ENCODE peak calls at places on chromosomes 11 and 22, in seven cellular contexts. N is H9, C is endothelial cell, D is BJ, Y is osteocyte, P is esophagus squamous epithelium, I is mammary epithelial cell. Q is an unnamed sample.

GRCh38 chr11:45405916-45406670 is 120.0 kb upstream of the SYT13 start:
- DNase-seq in C (no peak), Y (no peak), P (no peak), D (no peak), I (no peak), N (no peak), Q (no peak)

GRCh38 chr11:121365304-121365703 is 72.7 kb downstream of the SC5D start:
- DNase-seq in N (no peak), C (no peak), P (no peak), D (no peak), I (no peak), Y (no peak), Q (no peak)

GRCh38 chr11:132519226-132519860 is 1013.0 kb downstream of the OPCML start:
- DNase-seq in N (no peak), I (no peak), P (no peak), D (no peak), Y (no peak), C (no peak), Q (no peak)

GRCh38 chr11:74819400-74819799 is 70.8 kb downstream of the RNF169 start:
- DNase-seq in P (no peak), C (no peak), Y (no peak), N (no peak), I (no peak), D (no peak), Q (no peak)

GRCh38 chr22:48096846-48097665 is 1334.6 kb downstream of the TBC1D22A start:
- DNase-seq in C (no peak), N (peak), P (no peak), Y (no peak), D (no peak), I (no peak), Q (no peak)

GRCh38 chr11:109734602-109735001 is 312.6 kb downstream of the C11orf87 start:
- DNase-seq in Y (no peak), I (no peak), P (no peak), C (no peak), N (no peak), D (no peak), Q (no peak)

GRCh38 chr11:60763692-60764369 is 7.2 kb downstream of the MS4A15 start:
- DNase-seq in Y (no peak), C (no peak), D (no peak), I (no peak), N (no peak), P (no peak), Q (peak)

GRCh38 chr11:124517314-124517713 is 26.1 kb downstream of the OR8B12 start:
- DNase-seq in P (no peak), I (no peak), Y (no peak), D (no peak), C (no peak), N (no peak), Q (no peak)

GRCh38 chr22:37259540-37260029 is 15.5 kb upstream of the RAC2 start:
- DNase-seq in N (peak), Y (no peak), D (no peak), P (no peak), C (peak), I (peak), Q (no peak)

GRCh38 chr11:92834296-92835020 is 135.0 kb upstream of the MTNR1B start:
- DNase-seq in D (no peak), N (no peak), Y (no peak), P (no peak), C (no peak), I (peak), Q (no peak)

GRCh38 chr11:68340784-68341556 is 28.6 kb downstream of the LRP5 start:
- DNase-seq in C (no peak), Y (no peak), I (no peak), N (no peak), D (no peak), P (no peak), Q (no peak)

GRCh38 chr11:62337682-62338181 is 484 bp downstream of the ASRGL1 start:
- DNase-seq in C (peak), P (no peak), I (peak), D (no peak), Y (no peak), N (peak), Q (no peak)

GRCh38 chr11:71396548-71397123 is 51.6 kb downstream of the DHCR7 start:
- DNase-seq in P (no peak), Y (no peak), C (no peak), I (no peak), D (no peak), N (no peak), Q (no peak)

GRCh38 chr22:47718337-47718736 is 955.9 kb downstream of the TBC1D22A start:
- DNase-seq in N (no peak), D (no peak), C (no peak), Y (no peak), I (no peak), P (no peak), Q (no peak)

GRCh38 chr11:31555938-31556337 is 46.4 kb downstream of the ELP4 start:
- DNase-seq in N (no peak), P (no peak), C (no peak), D (no peak), Y (no peak), I (no peak), Q (no peak)

GRCh38 chr22:46614070-46614931 is 5.9 kb upstream of the GRAMD4 start:
- DNase-seq in D (no peak), P (no peak), Y (no peak), I (no peak), C (no peak), N (no peak), Q (peak)

GRCh38 chr11:47980907-47981621 is 705 bp downstream of the PTPRJ start:
- DNase-seq in D (no peak), C (peak), I (peak), N (peak), P (no peak), Y (peak), Q (peak)

GRCh38 chr22:43945632-43946390 is 9.4 kb upstream of the SAMM50 start:
- DNase-seq in C (peak), I (peak), D (no peak), Y (no peak), N (peak), P (no peak), Q (peak)

GRCh38 chr11:13207665-13208594 is 69.7 kb upstream of the BMAL1 start:
- DNase-seq in I (peak), P (no peak), Y (no peak), D (peak), C (no peak), N (peak), Q (no peak)

GRCh38 chr11:111765320-111765983 is 737 bp downstream of the PPP2R1B start:
- DNase-seq in I (peak), C (no peak), N (no peak), P (no peak), D (no peak), Y (peak), Q (peak)

GRCh38 chr11:111762526-111762925 is 3.7 kb downstream of the PPP2R1B start:
- DNase-seq in D (no peak), I (no peak), P (no peak), N (no peak), C (no peak), Y (no peak), Q (no peak)

GRCh38 chr11:111761056-111761455 is 5.1 kb downstream of the PPP2R1B start:
- DNase-seq in P (no peak), Y (no peak), N (no peak), C (no peak), D (no peak), I (no peak), Q (no peak)

GRCh38 chr11:111764621-111765020 is 1.6 kb downstream of the PPP2R1B start:
- DNase-seq in D (no peak), I (peak), N (no peak), P (no peak), C (no peak), Y (no peak), Q (no peak)

DNA sequence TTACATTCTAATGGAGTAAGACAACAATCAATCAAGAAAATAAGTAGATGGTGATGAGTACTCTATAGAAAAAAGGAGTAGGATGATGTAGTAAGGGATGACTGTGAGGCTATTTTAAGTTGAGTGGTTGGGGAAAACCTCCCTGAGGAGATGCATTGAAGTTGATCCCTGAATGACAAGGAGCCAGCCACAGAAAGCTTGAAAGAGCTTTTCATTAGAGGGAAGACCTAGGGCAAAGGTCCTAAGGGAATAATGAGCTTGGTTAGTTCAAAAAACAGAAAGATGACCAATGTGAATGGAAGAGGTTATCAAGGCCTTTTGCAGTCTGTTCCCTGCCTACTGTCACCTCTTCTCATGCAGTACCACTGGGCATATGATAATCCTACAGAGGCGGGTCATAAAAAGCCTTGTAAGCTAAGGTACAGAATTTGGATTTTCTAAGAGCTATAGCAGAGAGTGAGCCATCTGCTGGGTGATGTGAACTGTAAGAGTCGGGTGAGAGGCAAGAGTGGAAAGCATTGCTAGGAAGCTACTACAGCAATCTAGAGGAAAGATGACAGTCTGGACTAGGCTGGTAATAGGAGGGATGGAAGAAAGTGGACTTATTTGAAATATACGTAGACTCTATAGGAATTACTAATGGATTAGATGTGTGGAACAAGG is 3.1 kb downstream of the PPP2R1B start:
- DNase-seq in C (no peak), N (no peak), I (no peak), D (no peak), Y (no peak), P (no peak), Q (no peak)
- TF ChIP-seq CTCF in C (no peak), N (no peak), I (no peak), D (peak), Y (peak), P (no peak), Q (no peak)

DNA sequence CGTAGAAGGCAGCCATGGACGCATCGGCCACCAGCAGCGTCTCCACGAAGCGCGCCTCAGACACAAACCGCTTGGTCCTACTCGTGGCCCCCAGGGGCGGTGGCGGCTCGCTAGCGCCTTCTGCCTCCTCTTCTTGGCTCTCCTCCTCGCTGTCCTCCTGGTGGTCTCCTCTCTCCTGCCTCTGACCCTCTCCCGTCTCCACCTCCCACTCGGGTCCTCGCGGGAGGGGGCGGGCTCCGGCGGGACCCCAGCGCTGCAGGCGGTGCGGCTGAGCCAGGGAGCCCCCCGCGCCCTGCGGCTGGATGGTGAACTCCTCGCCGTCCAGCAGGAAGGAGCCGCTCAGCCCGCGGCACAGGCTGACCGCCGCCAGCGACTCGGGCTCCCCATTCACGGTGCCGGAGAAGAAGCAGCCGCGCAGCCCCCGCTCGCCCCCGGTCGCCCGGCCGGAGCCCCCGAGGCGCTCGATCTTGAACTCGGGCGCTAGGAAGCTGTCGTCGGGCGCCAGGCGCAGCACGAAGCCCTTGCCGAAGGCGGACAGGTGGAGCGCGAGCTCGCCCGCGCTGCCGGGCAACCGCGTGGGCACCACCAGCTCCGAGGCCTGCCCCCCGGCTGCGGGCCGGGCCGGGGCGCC is 713 bp downstream of the ADAMTS8 start:
- DNase-seq in C (peak), I (no peak), D (no peak), Y (no peak), P (no peak), N (peak), Q (no peak)
- TF ChIP-seq CTCF in C (no peak), I (no peak), D (peak), Y (peak), P (no peak), N (peak), Q (no peak)

DNA sequence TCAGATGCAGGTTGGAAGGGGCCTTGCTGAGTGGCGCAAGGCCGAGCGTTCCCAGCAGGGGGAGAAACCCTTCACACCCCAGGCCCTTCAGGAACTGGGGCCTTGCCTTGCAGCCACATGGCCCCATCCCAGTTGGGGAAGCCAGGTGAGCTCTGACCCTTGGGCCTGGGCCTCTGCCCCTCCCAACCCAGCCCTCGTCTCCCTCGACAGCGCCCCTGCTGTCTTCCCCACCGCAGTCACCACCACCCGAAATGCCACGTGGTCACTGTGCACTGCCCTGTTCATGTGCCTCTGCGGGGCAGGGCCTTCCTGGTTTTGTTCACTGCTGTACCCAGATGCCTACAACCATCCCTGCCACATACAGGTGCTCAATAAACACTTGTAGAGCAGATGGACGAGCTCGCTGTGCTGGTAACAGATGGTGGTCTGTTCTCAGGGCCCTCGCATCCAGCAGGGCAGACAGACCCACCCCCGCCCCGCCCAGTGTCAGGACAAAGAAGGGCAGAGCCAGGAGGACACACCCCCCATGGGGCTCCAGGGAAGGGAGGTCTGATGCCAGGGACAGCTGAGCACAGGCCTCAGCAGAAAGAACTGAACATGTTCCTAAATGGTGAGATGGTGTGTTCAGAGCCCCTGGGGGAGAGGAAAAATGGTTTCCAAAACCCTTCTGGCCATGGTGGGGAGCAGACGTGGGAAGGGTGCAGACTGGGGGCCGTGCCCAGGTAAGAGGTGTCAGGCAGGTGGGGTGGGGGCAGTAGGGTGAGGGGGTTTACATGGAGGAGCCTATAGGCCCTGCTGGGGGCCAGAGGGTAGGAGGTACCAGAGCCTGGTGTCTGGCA is 3.7 kb downstream of the POLR2L start:
- DNase-seq in C (peak), D (no peak), P (no peak), I (peak), Y (no peak), N (peak), Q (no peak)
- TF ChIP-seq CTCF in C (peak), D (peak), P (no peak), I (no peak), Y (no peak), N (peak), Q (no peak)

DNA sequence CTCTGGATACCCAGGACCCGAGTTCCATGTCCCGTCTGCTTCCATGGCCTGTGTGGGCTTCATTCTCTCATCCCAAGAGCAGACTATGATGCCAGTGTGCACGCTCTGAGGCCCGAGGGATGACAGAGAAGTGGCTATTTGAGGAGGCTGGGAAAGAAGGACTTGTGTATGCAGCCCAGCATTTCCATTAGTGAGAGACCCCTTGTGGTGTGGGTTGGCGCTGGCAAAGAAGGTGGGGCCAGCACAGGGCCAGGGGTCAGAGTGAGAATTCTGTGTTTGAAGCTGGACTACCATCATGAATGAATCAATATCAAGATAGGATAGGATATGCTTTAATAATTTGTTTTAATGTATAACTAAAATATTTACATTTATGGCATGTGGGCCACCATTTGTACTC is 200.8 kb downstream of the HIPK3 start:
- DNase-seq in I (no peak), P (no peak), C (no peak), Y (no peak), N (no peak), D (no peak), Q (no peak)
- TF ChIP-seq CTCF in I (no peak), P (no peak), C (no peak), Y (no peak), N (peak), D (no peak), Q (no peak)

GRCh38 chr22:50107529-50107928 is 17.7 kb downstream of the MOV10L1 start:
- DNase-seq in N (no peak), C (no peak), D (no peak), P (no peak), Y (no peak), I (no peak), Q (no peak)

GRCh38 chr22:50105529-50106100 is 15.8 kb downstream of the MOV10L1 start:
- DNase-seq in P (no peak), D (no peak), Y (no peak), N (no peak), I (peak), C (no peak), Q (peak)

GRCh38 chr22:50101870-50102565 is 12.2 kb downstream of the MOV10L1 start:
- DNase-seq in N (no peak), P (no peak), D (no peak), C (no peak), Y (no peak), I (no peak), Q (peak)

GRCh38 chr22:50104149-50104548 is 14.3 kb downstream of the MOV10L1 start:
- DNase-seq in P (no peak), I (no peak), N (no peak), D (no peak), C (no peak), Y (no peak), Q (no peak)

GRCh38 chr22:50102946-50103345 is 13.1 kb downstream of the MOV10L1 start:
- DNase-seq in N (no peak), C (no peak), Y (no peak), I (peak), D (no peak), P (no peak), Q (no peak)
- TF ChIP-seq CTCF in N (peak), C (no peak), Y (no peak), I (no peak), D (peak), P (no peak), Q (no peak)

GRCh38 chr11:19953909-19954308 is 206.4 kb downstream of the DBX1 start:
- DNase-seq in P (no peak), Y (no peak), D (no peak), C (peak), I (peak), N (peak), Q (no peak)
- TF ChIP-seq CTCF in P (peak), Y (peak), D (peak), C (peak), I (peak), N (peak), Q (no peak)

DNA sequence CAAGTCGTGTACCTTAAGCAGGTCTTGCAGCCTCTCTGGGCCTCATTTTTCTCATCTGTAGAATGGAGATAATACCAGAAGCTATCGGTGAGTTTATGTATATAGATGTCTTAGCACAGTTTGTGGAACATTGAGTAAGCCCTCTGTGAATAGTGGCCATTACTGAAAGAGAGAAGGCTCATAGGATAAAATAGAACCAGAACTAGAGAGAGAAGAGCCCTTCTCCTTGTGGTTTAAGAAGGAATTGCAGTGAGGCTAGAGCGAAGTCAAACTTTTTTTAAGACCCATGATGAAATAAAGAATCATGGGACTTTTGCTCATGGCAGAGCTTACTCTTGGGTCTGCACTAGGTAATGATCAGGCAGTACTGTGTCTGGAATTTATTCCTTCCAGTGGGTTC is 137.1 kb downstream of the TRIM44 start:
- DNase-seq in C (no peak), D (no peak), I (no peak), P (no peak), Y (no peak), N (no peak), Q (no peak)
- TF ChIP-seq CTCF in C (peak), D (no peak), I (peak), P (no peak), Y (no peak), N (peak), Q (no peak)

GRCh38 chr11:77557553-77557952 is 32.2 kb upstream of the AQP11 start:
- DNase-seq in I (no peak), Y (peak), N (peak), C (peak), D (no peak), P (no peak), Q (peak)
- TF ChIP-seq CTCF in I (peak), Y (peak), N (peak), C (no peak), D (no peak), P (no peak), Q (peak)

GRCh38 chr11:14288189-14288935 is 70.6 kb downstream of the RRAS2 start:
- DNase-seq in N (no peak), D (peak), C (no peak), I (no peak), P (no peak), Y (no peak), Q (no peak)

DNA sequence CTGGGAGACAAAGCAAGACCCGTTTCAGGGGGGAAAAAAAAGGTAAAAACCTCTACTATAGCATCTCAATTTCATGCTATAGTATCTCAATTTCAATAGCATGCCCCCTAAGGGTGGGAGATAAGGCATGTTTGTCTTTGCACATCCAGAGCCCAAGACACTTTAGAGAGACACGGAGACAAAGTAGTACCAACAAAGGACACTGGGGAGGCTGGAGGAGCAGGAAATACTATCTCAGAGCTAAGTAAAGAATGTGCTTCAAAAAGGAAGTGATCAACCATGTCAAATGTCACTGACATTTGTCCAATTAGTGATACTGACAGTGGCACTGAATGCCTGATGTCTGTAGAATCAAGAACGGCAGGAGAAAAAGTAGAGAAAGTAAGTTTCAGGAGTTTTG is 68.6 kb downstream of the RRAS2 start:
- DNase-seq in Y (no peak), P (no peak), D (no peak), I (no peak), C (no peak), N (no peak), Q (no peak)
- TF ChIP-seq CTCF in Y (no peak), P (no peak), D (no peak), I (no peak), C (peak), N (peak), Q (no peak)

GRCh38 chr11:20754957-20755356 is 85.6 kb downstream of the NELL1 start:
- DNase-seq in D (no peak), N (peak), Y (no peak), C (no peak), P (no peak), I (peak), Q (no peak)
- TF ChIP-seq CTCF in D (no peak), N (peak), Y (no peak), C (no peak), P (no peak), I (no peak), Q (peak)

Q was measured in GM20000.